ENCODE peak calls at places on chromosomes 7 and 10, in four cellular contexts. J is upper lobe of right lung, D is aorta, M is fibroblast of lung. K is an unnamed sample.

GRCh38 chr7:155961241-155962190 is 149.3 kb upstream of the SHH start:
- DNase-seq in D (no peak), J (peak; percentile 85), M (peak; percentile 98), K (no peak)

GRCh38 chr7:1431226-1431625 is 28.0 kb downstream of the MICALL2 start:
- DNase-seq in J (no peak), D (no peak), M (no peak), K (no peak)

GRCh38 chr10:131579251-131580071 is 267.9 kb upstream of the TCERG1L start:
- DNase-seq in J (peak; percentile 53), M (no peak), D (no peak), K (no peak)

GRCh38 chr10:70232155-70232858 is 922 bp downstream of the PPA1 start:
- DNase-seq in D (no peak), M (peak; percentile 57), J (peak; percentile 79), K (no peak)

GRCh38 chr7:92646966-92647625 is 56.9 kb upstream of the FAM133B start:
- DNase-seq in D (no peak), M (no peak), J (no peak), K (no peak)

GRCh38 chr7:5429857-5430611 is 6.4 kb upstream of the TNRC18 start:
- DNase-seq in D (peak; percentile 78), M (peak; percentile 55), J (no peak), K (peak; percentile 40)

GRCh38 chr7:25215694-25216335 is 12.5 kb downstream of the NPVF start:
- DNase-seq in D (no peak), M (no peak), J (no peak), K (no peak)

GRCh38 chr10:12719365-12719764 is 282.1 kb downstream of the CCDC3 start:
- DNase-seq in J (no peak), D (peak; percentile 82), M (peak; percentile 40), K (peak; percentile 79)

GRCh38 chr10:72316748-72317435 is 37.8 kb downstream of the DNAJB12 start:
- DNase-seq in J (peak; percentile 79), M (no peak), D (no peak), K (peak; percentile 74)

GRCh38 chr7:42831051-42831952 is 80.6 kb downstream of the C7orf25 start:
- DNase-seq in J (peak; percentile 61), M (peak; percentile 66), D (peak; percentile 71), K (peak; percentile 31)

GRCh38 chr7:134599371-134599770 is 47.3 kb upstream of the BPGM start:
- DNase-seq in J (no peak), D (no peak), M (no peak), K (no peak)
- H3K27ac ChIP-seq in J (no peak overlapping the region), D (no peak overlapping the region), M (no peak overlapping the region), K (no peak overlapping the region)

GRCh38 chr10:17001297-17001744 is 128.3 kb downstream of the CUBN start:
- DNase-seq in J (no peak), M (peak; percentile 50), D (no peak), K (peak; percentile 65)

GRCh38 chr10:17003666-17004065 is 125.9 kb downstream of the CUBN start:
- DNase-seq in D (no peak), J (no peak), M (peak; percentile 51), K (no peak)

GRCh38 chr10:17003151-17003550 is 126.5 kb downstream of the CUBN start:
- DNase-seq in M (peak; percentile 98), D (no peak), J (no peak), K (no peak)

GRCh38 chr10:16999665-17000451 is 129.8 kb downstream of the CUBN start:
- DNase-seq in J (no peak), M (peak; percentile 69), D (no peak), K (peak; percentile 61)

GRCh38 chr10:17001961-17002749 is 127.5 kb downstream of the CUBN start:
- DNase-seq in J (no peak), D (no peak), M (peak; percentile 97), K (peak; percentile 89)
- H3K27ac ChIP-seq in J (peak overlapping the region; percentile 78), D (peak overlapping the region; percentile 99), M (peak overlapping the region; percentile 83), K (peak overlapping the region; percentile 84)

GRCh38 chr10:79269969-79270368 is 77.3 kb upstream of the PPIF start:
- DNase-seq in J (no peak), D (no peak), M (no peak), K (no peak)
- H3K27ac ChIP-seq in J (peak overlapping the region; percentile 55), D (no peak overlapping the region), M (no peak overlapping the region), K (no peak overlapping the region)

GRCh38 chr7:137949416-137950262 is 52.2 kb downstream of the CREB3L2 start:
- DNase-seq in M (no peak), J (no peak), D (no peak), K (no peak)

GRCh38 chr7:137950263-137950621 is 51.6 kb downstream of the CREB3L2 start:
- DNase-seq in J (no peak), D (no peak), M (no peak), K (no peak)

GRCh38 chr7:137948083-137948844 is 53.6 kb downstream of the CREB3L2 start:
- DNase-seq in D (no peak), J (no peak), M (no peak), K (no peak)

GRCh38 chr7:137947031-137947430 is 54.9 kb downstream of the CREB3L2 start:
- DNase-seq in M (no peak), J (no peak), D (no peak), K (no peak)

DNA sequence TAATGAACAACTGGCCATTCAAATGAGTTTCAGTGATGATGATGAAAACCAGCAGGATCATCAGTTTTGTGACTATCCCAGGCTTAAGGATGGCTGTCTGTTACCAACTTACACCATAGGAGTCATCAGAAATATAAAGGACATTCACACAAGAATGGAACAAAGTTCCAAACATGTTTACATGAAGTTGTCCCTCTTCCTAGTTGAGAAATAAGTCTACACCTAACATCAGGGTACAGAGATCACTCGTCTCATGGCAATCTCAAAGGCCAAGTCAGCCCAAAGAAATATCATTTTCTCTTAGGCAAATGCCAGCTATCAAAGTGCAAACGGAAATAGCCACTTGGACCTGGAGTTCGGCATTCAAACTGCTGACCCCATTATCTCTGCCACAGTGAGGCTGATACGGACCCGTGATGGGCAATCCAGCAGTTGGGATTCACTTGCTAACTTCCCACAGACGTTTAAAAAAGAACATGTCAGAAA is 53.0 kb downstream of the CREB3L2 start:
- DNase-seq in M (no peak), J (no peak), D (no peak), K (no peak)
- H3K27ac ChIP-seq in M (no peak overlapping the region), J (no peak overlapping the region), D (peak overlapping the region; percentile 39), K (no peak overlapping the region)

DNA sequence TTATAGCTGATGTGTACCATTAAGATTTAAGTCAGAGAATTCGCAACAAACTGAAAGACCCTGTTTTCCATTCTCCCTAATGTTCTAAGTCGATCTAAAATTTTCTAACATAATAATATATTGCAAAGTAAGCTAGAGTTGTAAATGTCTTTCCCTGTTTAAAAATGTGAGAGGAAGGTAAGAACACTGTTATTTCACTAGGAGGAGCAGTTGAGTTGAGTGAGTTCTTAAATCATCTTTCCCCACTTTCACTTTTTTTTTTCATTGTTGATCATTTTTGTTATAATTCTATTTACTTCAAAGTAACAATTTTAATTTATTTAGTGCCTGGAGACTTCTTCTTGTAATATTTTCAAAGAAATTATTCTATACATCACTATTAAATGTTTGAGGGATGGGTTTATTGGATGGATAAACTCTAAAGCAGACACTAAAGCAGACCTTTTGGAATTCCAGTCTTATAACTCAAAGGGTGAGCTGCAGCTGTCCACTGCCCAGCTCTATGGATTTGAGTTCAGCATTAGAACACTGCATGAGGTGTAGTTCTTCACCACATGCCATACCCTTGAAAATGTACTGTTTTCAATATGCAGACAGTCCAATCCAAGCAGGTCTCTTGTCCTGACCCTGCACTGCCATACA is 181.3 kb upstream of the FZD1 start:
- DNase-seq in M (peak; percentile 48), J (no peak), D (no peak), K (no peak)
- H3K27ac ChIP-seq in M (no peak overlapping the region), J (no peak overlapping the region), D (peak overlapping the region; percentile 3), K (no peak overlapping the region)

GRCh38 chr10:132590752-132591121 is 53.1 kb downstream of the INPP5A start:
- DNase-seq in M (peak; percentile 27), J (no peak), D (no peak), K (no peak)
- H3K27ac ChIP-seq in M (no peak overlapping the region), J (no peak overlapping the region), D (peak overlapping the region; percentile 48), K (peak overlapping the region; percentile 16)

DNA sequence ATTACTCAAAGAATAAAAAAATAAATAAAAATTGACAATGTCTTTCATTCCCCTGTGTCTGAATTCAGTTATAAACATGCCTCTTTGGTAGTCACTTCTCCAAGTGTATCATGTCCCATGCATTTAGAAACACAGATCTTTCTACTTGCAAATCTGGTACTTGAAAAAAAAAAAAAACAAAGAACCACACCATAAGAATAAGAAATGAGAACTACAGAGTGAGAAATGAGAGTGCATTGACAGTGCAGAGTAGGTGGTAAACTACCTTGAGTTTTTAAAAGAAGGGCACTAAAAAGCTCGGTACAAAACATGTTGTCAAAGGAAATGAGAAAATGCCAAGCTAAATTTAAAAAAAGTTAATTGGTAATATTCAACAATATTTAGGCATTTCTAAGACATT is 123.0 kb downstream of the GPR85 start:
- DNase-seq in J (no peak), D (no peak), M (no peak), K (no peak)
- H3K27ac ChIP-seq in J (no peak overlapping the region), D (no peak overlapping the region), M (no peak overlapping the region), K (no peak overlapping the region)

GRCh38 chr10:27745380-27745718 is 270 bp downstream of the MKX start:
- DNase-seq in D (peak; percentile 74), M (no peak), J (no peak), K (no peak)
- H3K27ac ChIP-seq in D (no peak overlapping the region), M (no peak overlapping the region), J (no peak overlapping the region), K (no peak overlapping the region)

DNA sequence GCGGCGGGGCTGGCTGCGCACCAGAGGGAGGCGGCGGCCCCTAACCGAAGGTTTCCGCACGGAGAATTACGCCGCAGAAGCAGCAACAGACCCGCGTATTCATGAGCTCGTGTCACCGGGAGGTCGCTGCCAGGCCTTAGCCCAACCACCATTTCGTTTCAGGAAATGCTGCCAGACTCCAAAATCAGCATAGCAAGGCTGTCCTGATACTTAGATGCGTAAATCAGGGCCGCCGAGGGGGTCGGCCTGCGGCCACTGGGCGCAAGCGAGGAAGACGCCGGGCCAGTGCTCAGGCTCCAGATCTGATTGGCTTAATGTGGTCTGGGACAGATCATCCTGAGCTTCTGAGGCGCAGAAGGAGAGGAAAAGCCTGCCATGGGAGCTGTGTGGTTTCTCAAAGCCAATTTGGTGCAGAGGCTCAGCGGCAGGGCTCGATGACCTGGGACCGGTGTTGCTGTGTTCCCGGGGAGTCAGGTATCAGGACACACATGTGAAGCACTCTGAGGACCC is 247.9 kb downstream of the BAMBI start:
- DNase-seq in J (no peak), M (peak; percentile 34), D (peak; percentile 83), K (peak; percentile 72)
- H3K27ac ChIP-seq in J (no peak overlapping the region), M (no peak overlapping the region), D (no peak overlapping the region), K (no peak overlapping the region)